ENCODE peak calls at places on chromosomes 16 and 17, in five cellular contexts. H, Y, W, U and Q are unnamed samples.
A peak's percentile ranks its signal among the peaks of the same experiment; 100 is the strongest.

GRCh38 chr16:23059433-23059832 is 89.8 kb downstream of the USP31 start:
- DNase-seq in U (no peak), Y (no peak), W (no peak), H (no peak), Q (no peak)

GRCh38 chr16:6250516-6250915 is 1082.1 kb upstream of the RBFOX1 start:
- DNase-seq in H (no peak), W (no peak), Y (no peak), U (no peak), Q (no peak)

GRCh38 chr16:9077001-9077809 is 14.2 kb upstream of the HAPSTR1 start:
- DNase-seq in W (no peak), Y (no peak), U (no peak), H (peak; percentile 55), Q (no peak)

GRCh38 chr17:49881054-49881402 is 33.2 kb upstream of the TAC4 start:
- DNase-seq in W (no peak), H (no peak), U (no peak), Y (no peak), Q (no peak)

GRCh38 chr17:339193-340061 is 13.2 kb downstream of the RPH3AL start:
- DNase-seq in U (no peak), W (no peak), H (no peak), Y (no peak), Q (no peak)

GRCh38 chr17:61862105-61862574 is 1.2 kb downstream of the BRIP1 start:
- DNase-seq in H (no peak), U (no peak), Y (no peak), W (no peak), Q (peak; percentile 53)

GRCh38 chr17:4806420-4806769 is 557 bp upstream of the PLD2 start:
- DNase-seq in Y (no peak), W (no peak), U (peak; percentile 59), H (no peak), Q (no peak)

GRCh38 chr16:57970971-57971370 is at the start of gene CNGB1:
- DNase-seq in U (no peak), Y (no peak), H (no peak), W (no peak), Q (no peak)

GRCh38 chr16:88375236-88376052 is 7.3 kb upstream of the ZNF469 start:
- DNase-seq in H (no peak), U (no peak), W (no peak), Y (no peak), Q (no peak)

GRCh38 chr17:2949469-2950044 is 113.8 kb downstream of the OR1D5 start:
- DNase-seq in U (no peak), Y (no peak), W (no peak), H (no peak), Q (peak; percentile 67)

GRCh38 chr17:59381716-59382570 is 50.5 kb downstream of the YPEL2 start:
- DNase-seq in Y (peak; percentile 77), H (no peak), U (no peak), W (no peak), Q (no peak)

GRCh38 chr16:88062341-88062861 is 111.2 kb downstream of the BANP start:
- DNase-seq in Y (no peak), H (peak; percentile 58), U (no peak), W (no peak), Q (peak; percentile 84)

GRCh38 chr17:53499277-53499676 is 323.4 kb upstream of the KIF2B start:
- DNase-seq in H (no peak), W (no peak), Y (no peak), U (no peak), Q (no peak)

GRCh38 chr16:6682142-6682811 is 650.4 kb upstream of the RBFOX1 start:
- DNase-seq in Y (no peak), H (no peak), U (peak; percentile 48), W (no peak), Q (peak; percentile 8)

GRCh38 chr16:81445143-81445922 is 725 bp downstream of the CMIP start:
- DNase-seq in U (peak; percentile 7), Y (no peak), H (no peak), W (peak; percentile 72), Q (peak; percentile 22)

GRCh38 chr17:64020068-64020766 is at the start of gene ICAM2:
- DNase-seq in H (no peak), U (no peak), Y (no peak), W (peak; percentile 78), Q (no peak)

GRCh38 chr17:44761932-44762810 is 3.4 kb downstream of the ADAM11 start:
- DNase-seq in U (no peak), W (no peak), Y (no peak), H (no peak), Q (no peak)

GRCh38 chr17:65774787-65775186 is 213.3 kb upstream of the AXIN2 start:
- DNase-seq in Y (no peak), H (no peak), U (peak; percentile 40), W (no peak), Q (peak; percentile 57)

GRCh38 chr17:59287887-59288286 is 43.6 kb upstream of the YPEL2 start:
- DNase-seq in W (no peak), H (no peak), Y (no peak), U (no peak), Q (peak; percentile 13)

GRCh38 chr16:22071352-22071923 is 20.9 kb upstream of the VWA3A start:
- DNase-seq in H (no peak), Y (no peak), W (no peak), U (no peak), Q (peak; percentile 16)

GRCh38 chr16:81071816-81072215 is 5.2 kb downstream of the C16orf46 start:
- DNase-seq in H (no peak), W (no peak), U (peak; percentile 2), Y (no peak), Q (peak; percentile 60)

GRCh38 chr17:59284317-59284716 is 47.1 kb upstream of the YPEL2 start:
- DNase-seq in U (no peak), Y (no peak), W (no peak), H (no peak), Q (no peak)

GRCh38 chr17:64984776-64985521 is 65.7 kb upstream of the LRRC37A3 start:
- DNase-seq in Y (no peak), U (peak; percentile 7), W (peak; percentile 37), H (no peak), Q (peak; percentile 34)

GRCh38 chr17:68697850-68698313 is 96.7 kb upstream of the FAM20A start:
- DNase-seq in Y (no peak), H (no peak), U (no peak), W (no peak), Q (peak; percentile 87)

GRCh38 chr16:66587881-66588600 is 8.8 kb downstream of the CMTM2 start:
- DNase-seq in Y (no peak), H (no peak), W (no peak), U (no peak), Q (no peak)

GRCh38 chr17:17841620-17842025 is 4.8 kb upstream of the SREBF1 start:
- DNase-seq in Y (no peak), H (no peak), U (no peak), W (no peak), Q (no peak)

GRCh38 chr17:81339502-81340296 is 44.6 kb upstream of the SLC38A10 start:
- DNase-seq in H (no peak), U (no peak), W (no peak), Y (no peak), Q (no peak)

GRCh38 chr17:2943971-2944370 is 119.4 kb downstream of the OR1D5 start:
- DNase-seq in U (no peak), W (no peak), H (no peak), Y (no peak), Q (peak; percentile 42)

GRCh38 chr17:15194859-15195277 is 70.3 kb downstream of the PMP22 start:
- DNase-seq in Y (no peak), U (peak; percentile 35), H (no peak), W (no peak), Q (no peak)

GRCh38 chr17:34118564-34118963 is 136.5 kb upstream of the CCL2 start:
- DNase-seq in W (no peak), U (no peak), Y (no peak), H (no peak), Q (no peak)

GRCh38 chr16:24918641-24919040 is 72.9 kb downstream of the SLC5A11 start:
- DNase-seq in Y (no peak), U (no peak), W (no peak), H (no peak), Q (no peak)